ENCODE peak calls at places on chromosomes 13 and 19, in seven cellular contexts. H is H1, X is endodermal cell, V is colonic mucosa, T is neural progenitor cell, A is brain microvascular endothelial cell, E is tibial nerve. L is an unnamed sample.

GRCh38 chr19:46629546-46630025 is 4.7 kb upstream of the PTGIR start:
- DNase-seq in H (no peak), X (no peak), V (no peak), T (no peak), A (no peak), E (no peak), L (no peak)

GRCh38 chr13:60062502-60062901 is 101.2 kb downstream of the DIAPH3 start:
- DNase-seq in H (no peak), X (no peak), V (no peak), T (no peak), A (no peak), E (no peak), L (no peak)

GRCh38 chr13:103386341-103386740 is 320.1 kb upstream of the SLC10A2 start:
- DNase-seq in H (no peak), X (no peak), V (no peak), T (no peak), A (peak), E (no peak), L (no peak)

GRCh38 chr19:33956941-33957340 is 160.3 kb downstream of the KCTD15 start:
- DNase-seq in H (peak), X (peak), V (no peak), T (no peak), A (no peak), E (no peak), L (no peak)

GRCh38 chr19:13986348-13986904 is 19.7 kb downstream of the RFX1 start:
- DNase-seq in H (peak), X (peak), V (peak), T (peak), A (peak), E (peak), L (no peak)

GRCh38 chr19:19649159-19649558 is 5.7 kb upstream of the GMIP start:
- DNase-seq in H (no peak), X (no peak), V (no peak), T (no peak), A (no peak), E (no peak), L (no peak)

GRCh38 chr19:24141612-24142011 is 54.6 kb downstream of the ZNF254 start:
- DNase-seq in H (no peak), X (no peak), V (no peak), T (no peak), A (no peak), E (no peak), L (no peak)

GRCh38 chr13:45368571-45368970 is 27.6 kb upstream of the TPT1 start:
- DNase-seq in H (no peak), X (no peak), V (no peak), T (no peak), A (no peak), E (no peak), L (no peak)

GRCh38 chr13:39106216-39106995 is 68.2 kb downstream of the NHLRC3 start:
- DNase-seq in H (no peak), X (no peak), V (peak), T (no peak), A (no peak), E (no peak), L (no peak)

GRCh38 chr13:30818323-30818960 is 83.1 kb downstream of the ALOX5AP start:
- DNase-seq in H (no peak), X (no peak), V (no peak), T (no peak), A (peak), E (no peak), L (no peak)

GRCh38 chr19:51366999-51367564 is 894 bp upstream of the ETFB start:
- DNase-seq in H (no peak), X (no peak), V (no peak), T (no peak), A (no peak), E (no peak), L (no peak)

GRCh38 chr19:40165362-40165937 is 25.8 kb upstream of the MAP3K10 start:
- DNase-seq in H (peak), X (peak), V (peak), T (peak), A (peak), E (peak), L (no peak)

GRCh38 chr19:920051-920857 is 3.1 kb downstream of the KISS1R start:
- DNase-seq in H (peak), X (peak), V (no peak), T (peak), A (no peak), E (no peak), L (no peak)

GRCh38 chr19:12890787-12891552 is at the start of gene GCDH:
- DNase-seq in H (peak), X (peak), V (peak), T (peak), A (peak), E (peak), L (peak)

GRCh38 chr13:44848956-44849748 is 140.1 kb downstream of the NUFIP1 start:
- DNase-seq in H (no peak), X (no peak), V (no peak), T (no peak), A (no peak), E (peak), L (peak)

GRCh38 chr19:1063030-1063908 is 3.7 kb upstream of the ARHGAP45 start:
- DNase-seq in H (peak), X (peak), V (peak), T (no peak), A (no peak), E (no peak), L (no peak)

GRCh38 chr19:41910240-41910991 is 17.8 kb downstream of the ERFL start:
- DNase-seq in H (no peak), X (no peak), V (no peak), T (no peak), A (no peak), E (no peak), L (no peak)

GRCh38 chr13:113726961-113727411 is 32.0 kb upstream of the TMEM255B start:
- DNase-seq in H (no peak), X (no peak), V (no peak), T (no peak), A (no peak), E (no peak), L (no peak)

GRCh38 chr19:13150919-13151604 is 851 bp downstream of the IER2 start:
- DNase-seq in H (peak), X (no peak), V (peak), T (peak), A (peak), E (peak), L (no peak)

GRCh38 chr13:110683203-110683883 is 22.6 kb downstream of the CARS2 start:
- DNase-seq in H (no peak), X (no peak), V (no peak), T (no peak), A (no peak), E (no peak), L (no peak)

GRCh38 chr19:35336166-35336955 is 7.4 kb downstream of the CD22 start:
- DNase-seq in H (no peak), X (no peak), V (no peak), T (no peak), A (no peak), E (no peak), L (no peak)

GRCh38 chr19:19262190-19263057 is 10.7 kb downstream of the TM6SF2 start:
- DNase-seq in H (peak), X (peak), V (no peak), T (peak), A (no peak), E (no peak), L (no peak)

GRCh38 chr19:10625003-10625761 is at the start of gene SLC44A2:
- DNase-seq in H (peak), X (peak), V (peak), T (peak), A (peak), E (peak), L (no peak)

GRCh38 chr19:35247526-35248309 is 1.1 kb upstream of the LSR start:
- DNase-seq in H (peak), X (peak), V (peak), T (peak), A (no peak), E (no peak), L (no peak)

GRCh38 chr13:112741185-112741755 is 51.4 kb downstream of the ATP11A start:
- DNase-seq in H (no peak), X (no peak), V (no peak), T (no peak), A (no peak), E (no peak), L (no peak)

GRCh38 chr19:13579388-13580060 is 73.2 kb upstream of the CACNA1A start:
- DNase-seq in H (no peak), X (no peak), V (no peak), T (no peak), A (no peak), E (no peak), L (peak)

GRCh38 chr19:40441719-40442253 is 2.3 kb downstream of the SERTAD3 start:
- DNase-seq in H (no peak), X (no peak), V (no peak), T (no peak), A (no peak), E (no peak), L (no peak)

GRCh38 chr19:34299576-34299975 is 45.2 kb downstream of the GARRE1 start:
- DNase-seq in H (no peak), X (no peak), V (no peak), T (no peak), A (no peak), E (no peak), L (no peak)

GRCh38 chr13:43077906-43078305 is 54.5 kb downstream of the DNAJC15 start:
- DNase-seq in H (no peak), X (peak), V (no peak), T (peak), A (no peak), E (no peak), L (no peak)

GRCh38 chr19:11848200-11848593 is 329 bp upstream of the ZNF439 start:
- DNase-seq in H (no peak), X (no peak), V (no peak), T (no peak), A (no peak), E (no peak), L (no peak)
- H3K4me3 ChIP-seq in H (no peak), X (no peak), V (peak), T (no peak), A (peak), E (peak), L (peak)

GRCh38 chr13:24985102-24985501 is 110.8 kb upstream of the PABPC3 start:
- DNase-seq in H (no peak), X (peak), V (no peak), T (peak), A (no peak), E (no peak), L (no peak)
- TF ChIP-seq CTCF in H (peak), X (peak), V (no peak), T (peak), A (no peak), E (no peak), L (no peak)

GRCh38 chr13:99536023-99536422 is 34.8 kb downstream of the TM9SF2 start:
- DNase-seq in H (no peak), X (no peak), V (no peak), T (no peak), A (no peak), E (no peak), L (no peak)
- H3K4me3 ChIP-seq in H (no peak), X (no peak), V (no peak), T (no peak), A (no peak), E (no peak), L (no peak)

DNA sequence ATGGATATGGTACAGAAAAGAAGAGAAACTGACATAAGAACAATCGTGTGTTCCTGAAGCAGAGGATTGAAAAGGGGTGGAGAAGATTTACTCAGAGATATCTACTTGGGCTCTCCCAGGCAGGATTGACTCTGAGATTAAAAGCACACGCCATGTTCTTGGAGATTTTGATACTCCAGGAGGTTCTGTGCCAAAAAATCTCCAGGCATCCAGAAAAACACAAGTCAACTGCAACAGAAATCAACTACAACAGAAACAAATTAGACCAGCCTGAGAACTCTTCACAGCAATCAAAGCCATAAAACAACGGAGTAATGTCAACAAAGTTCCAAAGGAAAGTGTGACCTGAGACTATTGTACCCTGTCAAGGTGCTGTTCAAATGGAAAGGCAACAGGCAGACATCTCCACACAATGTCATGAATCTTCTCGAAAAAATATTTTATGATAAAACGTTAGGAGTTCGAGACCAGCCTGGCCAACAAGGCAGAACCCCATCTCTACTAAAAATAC is 104.2 kb downstream of the UBL3 start:
- DNase-seq in H (no peak), X (no peak), V (no peak), T (no peak), A (no peak), E (no peak), L (no peak)
- TF ChIP-seq CTCF in H (no peak), X (no peak), V (no peak), T (no peak), A (no peak), E (no peak), L (no peak)